ENCODE peak calls at places on chromosome 15, in five cellular contexts. B is left lung, K is fibroblast of lung, R is BE2C, V is mammary epithelial cell. J is an unnamed sample. For H3K9me3, the result is how much of the 10 kb centered on the place peaks cover.

GRCh38 chr15:39205081-39205480 is 375.8 kb upstream of the THBS1 start:
- DNase-seq in B (no peak), K (no peak), V (no peak), R (no peak), J (no peak)

GRCh38 chr15:69881760-69882159 is 216.0 kb downstream of the TLE3 start:
- DNase-seq in K (no peak), V (no peak), B (no peak), R (peak), J (no peak)

GRCh38 chr15:70436428-70436827 is 326.9 kb downstream of the UACA start:
- DNase-seq in K (no peak), B (no peak), V (no peak), R (no peak), J (no peak)

GRCh38 chr15:60972866-60973265 is 256.2 kb downstream of the RORA start:
- DNase-seq in B (no peak), R (no peak), V (peak), K (peak), J (no peak)

GRCh38 chr15:61822511-61822910 is 237.7 kb downstream of the VPS13C start:
- DNase-seq in B (no peak), V (no peak), R (no peak), K (no peak), J (no peak)

GRCh38 chr15:90006217-90007088 is 5.3 kb downstream of the ZNF710 start:
- DNase-seq in R (no peak), V (no peak), B (no peak), K (no peak), J (no peak)

GRCh38 chr15:70795311-70795665 is 31.9 kb upstream of the UACA start:
- DNase-seq in K (peak), V (peak), B (no peak), R (no peak), J (no peak)

GRCh38 chr15:36926422-36926815 is 173.9 kb downstream of the MEIS2 start:
- DNase-seq in B (no peak), K (no peak), R (no peak), V (no peak), J (no peak)

GRCh38 chr15:29612701-29613100 is 209.6 kb downstream of the TJP1 start:
- DNase-seq in R (no peak), V (no peak), K (no peak), B (no peak), J (no peak)

GRCh38 chr15:66766282-66767228 is 64.5 kb downstream of the SMAD6 start:
- DNase-seq in R (no peak), V (peak), K (peak), B (no peak), J (peak)

GRCh38 chr15:66748320-66748779 is 46.3 kb downstream of the SMAD6 start:
- DNase-seq in R (no peak), V (no peak), K (peak), B (peak), J (peak)

GRCh38 chr15:73915085-73915484 is 11.2 kb upstream of the LOXL1 start:
- DNase-seq in B (no peak), K (peak), V (no peak), R (no peak), J (no peak)

GRCh38 chr15:37931868-37932267 is 2.6 kb upstream of the TMCO5A start:
- DNase-seq in B (no peak), K (peak), R (no peak), V (no peak), J (no peak)

GRCh38 chr15:73593278-73594074 is 39.7 kb downstream of the NPTN start:
- DNase-seq in V (no peak), K (peak), R (peak), B (no peak), J (no peak)

GRCh38 chr15:32029862-32030781 is at the start of gene CHRNA7:
- DNase-seq in K (peak), R (peak), B (peak), V (peak), J (peak)

GRCh38 chr15:66503780-66504562 is 684 bp downstream of the RPL4 start:
- DNase-seq in V (no peak), K (no peak), B (no peak), R (no peak), J (no peak)

GRCh38 chr15:91055548-91056331 is 33.3 kb upstream of the VPS33B start:
- DNase-seq in V (peak), K (peak), R (peak), B (peak), J (peak)

GRCh38 chr15:90106522-90107117 is 4.4 kb upstream of the IDH2 start:
- DNase-seq in K (no peak), R (peak), B (no peak), V (peak), J (peak)

GRCh38 chr15:66740802-66741201 is 38.8 kb downstream of the SMAD6 start:
- DNase-seq in V (no peak), B (no peak), K (peak), R (no peak), J (peak)

GRCh38 chr15:66045542-66045941 is 176.3 kb downstream of the RAB11A start:
- DNase-seq in R (no peak), K (no peak), B (no peak), V (no peak), J (no peak)

GRCh38 chr15:25185791-25186190 is 231.0 kb downstream of the SNRPN start:
- DNase-seq in B (no peak), K (no peak), V (no peak), R (no peak), J (no peak)
- H3K9me3 ChIP-seq in B (under half), K (under half), V (under half), R (under half), J (under half)

DNA sequence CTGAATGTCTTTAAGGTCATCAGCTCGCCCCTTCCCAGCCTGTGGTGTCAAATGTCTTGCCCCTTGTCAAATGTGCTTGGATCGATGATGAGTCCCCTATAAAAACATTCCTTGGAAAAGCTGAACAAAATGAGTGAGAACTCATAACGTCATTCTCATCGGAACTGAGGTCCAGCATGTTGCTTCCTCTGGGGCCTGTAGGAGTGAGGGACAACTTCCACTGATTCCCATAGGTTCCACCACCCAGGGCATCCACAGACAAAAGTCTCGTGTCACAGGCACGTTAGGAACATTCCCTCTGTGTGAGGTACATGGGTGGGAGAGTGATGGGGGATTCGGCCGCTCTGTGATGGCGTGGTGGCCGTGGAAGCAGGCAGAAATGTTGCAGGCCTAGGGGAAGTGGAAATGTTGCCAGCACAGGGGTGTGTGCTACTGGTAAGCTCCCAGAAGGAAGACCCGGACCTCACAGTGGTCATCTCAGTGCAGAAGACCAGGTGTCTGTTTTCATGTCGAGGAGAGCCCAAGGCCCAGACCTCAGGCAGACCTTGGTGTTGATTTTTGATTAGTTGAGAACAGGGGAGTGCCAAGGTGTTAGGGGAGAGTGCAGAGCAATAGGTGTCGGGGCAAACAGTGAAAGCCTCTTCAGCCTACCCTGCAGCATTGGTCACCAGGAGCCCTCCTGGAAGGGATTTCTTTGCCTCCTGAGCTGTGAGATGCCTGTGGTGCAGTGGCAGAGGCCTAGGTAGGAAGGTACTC is 96.8 kb downstream of the SNRPN start:
- DNase-seq in B (no peak), K (no peak), V (no peak), R (no peak), J (no peak)
- H3K9me3 ChIP-seq in B (under half), K (under half), V (half or more), R (under half), J (under half)

GRCh38 chr15:47486051-47486450 is 231.3 kb upstream of the SEMA6D start:
- DNase-seq in R (no peak), B (no peak), K (peak), V (no peak), J (no peak)
- H3K9me3 ChIP-seq in R (under half), B (under half), K (under half), V (under half), J (under half)

GRCh38 chr15:100454148-100454547 is 74.6 kb downstream of the CERS3 start:
- DNase-seq in B (no peak), V (no peak), R (no peak), K (no peak), J (no peak)
- H3K9me3 ChIP-seq in B (under half), V (under half), R (under half), K (under half), J (under half)

DNA sequence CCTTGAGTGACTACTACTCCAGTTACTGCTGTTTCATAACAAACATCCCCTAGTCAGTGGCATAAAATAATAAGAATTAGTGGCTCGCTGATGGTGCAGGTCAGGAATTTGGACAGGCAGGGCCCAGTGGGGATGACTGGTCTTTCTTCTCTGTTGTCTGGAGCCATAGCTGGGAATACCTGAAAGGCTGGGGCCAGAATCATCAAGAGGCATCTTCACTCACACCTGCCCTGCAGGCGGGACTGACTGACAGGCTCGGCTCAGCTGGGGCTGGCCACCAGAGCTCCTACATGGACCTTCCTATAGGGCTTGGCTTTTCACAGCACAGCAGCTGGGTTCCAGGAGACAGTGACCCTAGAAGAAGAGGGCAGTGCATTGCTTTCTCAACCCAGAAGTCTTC is 148.8 kb upstream of the ATP10A start:
- DNase-seq in B (no peak), V (no peak), K (no peak), R (no peak), J (no peak)
- H3K9me3 ChIP-seq in B (under half), V (under half), K (under half), R (under half), J (under half)

GRCh38 chr15:78552597-78552996 is 12.4 kb downstream of the PSMA4 start:
- DNase-seq in B (no peak), V (no peak), K (no peak), R (no peak), J (no peak)
- H3K9me3 ChIP-seq in B (under half), V (under half), K (under half), R (under half), J (under half)

DNA sequence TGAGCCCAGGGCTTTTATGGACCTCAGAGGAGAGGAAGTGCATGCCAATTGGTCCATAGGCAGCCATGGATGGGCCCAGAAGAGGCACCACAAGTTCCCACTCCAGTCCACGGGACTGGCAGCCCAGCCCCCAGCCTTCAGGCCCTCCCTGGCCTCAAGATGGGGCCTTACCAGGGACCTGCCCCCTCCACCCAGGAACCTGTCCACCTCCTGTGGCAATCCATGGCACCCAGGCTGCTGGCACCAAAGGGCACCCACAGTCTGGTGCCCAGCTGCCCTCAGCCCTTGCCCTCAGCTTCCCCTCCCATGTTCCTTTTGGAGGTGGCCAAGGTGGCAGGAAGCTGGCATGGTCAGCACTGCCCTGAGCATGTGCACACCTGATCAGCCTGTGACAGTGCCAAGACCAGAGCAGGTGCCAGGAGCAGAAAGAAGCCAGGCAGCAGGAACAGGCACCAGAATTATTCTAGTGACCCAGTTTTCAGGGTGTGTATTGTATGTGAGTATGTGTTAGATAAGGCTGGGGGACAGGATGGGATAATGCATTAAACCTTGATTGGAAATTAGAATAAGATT is 415.0 kb downstream of the NTRK3 start:
- DNase-seq in V (no peak), K (no peak), R (no peak), B (no peak), J (no peak)
- H3K9me3 ChIP-seq in V (under half), K (under half), R (under half), B (under half), J (under half)

DNA sequence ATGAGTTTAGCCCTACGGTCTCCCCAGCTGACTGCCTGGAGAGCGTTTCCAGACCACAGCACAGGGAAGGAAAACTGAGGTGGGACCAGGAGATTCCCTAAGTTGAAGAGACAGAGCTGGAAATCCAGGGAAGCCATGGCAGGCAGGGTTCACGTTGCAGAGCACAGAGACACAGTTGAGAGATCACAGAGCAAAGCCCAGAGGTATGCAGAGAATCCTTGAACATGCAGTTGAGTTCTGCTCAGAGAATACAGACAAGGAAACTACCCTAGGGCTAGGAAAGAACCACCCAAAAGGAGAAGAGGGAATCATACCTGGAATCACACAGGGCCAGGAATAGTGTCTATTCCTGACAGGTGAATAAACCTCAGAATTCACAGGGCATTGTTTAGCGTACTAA is 14.3 kb downstream of the SLC28A1 start:
- DNase-seq in V (no peak), B (no peak), R (no peak), K (no peak), J (no peak)
- H3K9me3 ChIP-seq in V (under half), B (under half), R (under half), K (under half), J (under half)

DNA sequence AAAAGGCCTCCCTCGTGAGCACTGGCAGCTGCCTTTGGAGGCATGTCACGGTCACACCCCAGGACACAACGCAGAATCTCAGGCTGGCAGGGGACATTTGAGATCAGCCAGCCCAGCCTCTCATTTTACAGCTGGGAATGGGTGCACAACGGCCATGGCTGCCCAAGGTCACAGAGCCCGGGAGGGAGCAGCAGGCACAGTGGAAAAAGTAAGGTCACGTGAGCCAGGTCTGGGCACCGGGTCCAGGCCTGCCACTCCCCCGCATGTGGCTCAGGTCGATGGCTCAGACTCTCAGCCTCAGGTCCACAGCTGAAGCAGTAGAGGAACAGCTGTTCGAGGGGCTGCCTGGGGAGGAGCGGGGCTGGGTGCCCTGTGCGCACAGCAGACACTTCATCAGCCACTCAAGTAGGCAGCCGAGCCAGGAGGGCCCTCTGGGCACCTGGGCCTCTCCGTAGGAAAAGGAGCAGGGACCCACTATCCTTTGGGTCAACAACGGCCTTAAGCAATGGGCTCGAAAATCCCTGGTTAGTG is 260.6 kb downstream of the GOLGA6L6 start:
- DNase-seq in V (no peak), R (no peak), K (no peak), B (no peak), J (no peak)
- H3K9me3 ChIP-seq in V (under half), R (under half), K (under half), B (under half), J (under half)